ENCODE peak calls at places on chromosomes 4 and X, in seven cellular contexts. B is stomach, I is astrocyte, Y is lower lobe of right lung, H is spleen, Z is SK-N-SH, U is mucosa of descending colon. X is an unnamed sample. For H3K4me1, the result is how much of the 10 kb centered on the place peaks cover.

GRCh38 chrX:72297953-72298730 is 7.6 kb downstream of the CITED1 start:
- DNase-seq in B (no peak), I (no peak), Y (no peak), H (no peak), Z (peak), U (no peak), X (no peak)

GRCh38 chrX:34778961-34779360 is 121.9 kb upstream of the TMEM47 start:
- DNase-seq in B (no peak), I (peak), Y (no peak), H (no peak), Z (no peak), U (no peak), X (no peak)

GRCh38 chrX:76538860-76539259 is 111.3 kb downstream of the MAGEE1 start:
- DNase-seq in B (no peak), I (no peak), Y (no peak), H (no peak), Z (no peak), U (no peak), X (no peak)

GRCh38 chr4:4792516-4792915 is 66.9 kb upstream of the MSX1 start:
- DNase-seq in B (no peak), I (peak), Y (no peak), H (no peak), Z (no peak), U (no peak), X (no peak)

GRCh38 chr4:128879971-128880370 is 70.5 kb downstream of the JADE1 start:
- DNase-seq in B (no peak), I (no peak), Y (no peak), H (no peak), Z (no peak), U (no peak), X (no peak)

GRCh38 chr4:81724925-81725329 is 253.2 kb upstream of the RASGEF1B start:
- DNase-seq in B (peak), I (no peak), Y (peak), H (peak), Z (no peak), U (peak), X (peak)

GRCh38 chr4:70948665-70949284 is 44.7 kb upstream of the DCK start:
- DNase-seq in B (no peak), I (no peak), Y (no peak), H (no peak), Z (no peak), U (no peak), X (no peak)

GRCh38 chr4:6343950-6344408 is 74.3 kb downstream of the WFS1 start:
- DNase-seq in B (peak), I (peak), Y (peak), H (peak), Z (no peak), U (peak), X (no peak)

GRCh38 chr4:5955856-5956255 is 62.4 kb downstream of the C4orf50 start:
- DNase-seq in B (no peak), I (no peak), Y (no peak), H (no peak), Z (no peak), U (no peak), X (no peak)

GRCh38 chr4:153418581-153418980 is 47.6 kb upstream of the TMEM131L start:
- DNase-seq in B (no peak), I (no peak), Y (no peak), H (no peak), Z (peak), U (no peak), X (no peak)

GRCh38 chr4:9608300-9608699 is 164.1 kb downstream of the DEFB131A start:
- DNase-seq in B (no peak), I (no peak), Y (no peak), H (no peak), Z (no peak), U (no peak), X (no peak)

GRCh38 chr4:127400736-127401346 is 231.9 kb upstream of the INTU start:
- DNase-seq in B (peak), I (peak), Y (no peak), H (no peak), Z (peak), U (no peak), X (peak)

GRCh38 chr4:185311113-185311888 is 84.4 kb downstream of the LRP2BP start:
- DNase-seq in B (no peak), I (no peak), Y (no peak), H (no peak), Z (no peak), U (no peak), X (no peak)

GRCh38 chrX:3743821-3744439 is 30.5 kb upstream of the PRKX start:
- DNase-seq in B (no peak), I (no peak), Y (no peak), H (no peak), Z (no peak), U (no peak), X (no peak)

GRCh38 chrX:150405576-150405975 is 42.5 kb downstream of the MAMLD1 start:
- DNase-seq in B (no peak), I (no peak), Y (no peak), H (no peak), Z (no peak), U (no peak), X (no peak)

GRCh38 chr4:183328832-183329231 is 6.6 kb upstream of the CLDN24 start:
- DNase-seq in B (no peak), I (peak), Y (no peak), H (no peak), Z (no peak), U (no peak), X (no peak)

GRCh38 chr4:163166041-163166579 is 580 bp downstream of the NAF1 start:
- DNase-seq in B (peak), I (peak), Y (peak), H (peak), Z (peak), U (peak), X (peak)

GRCh38 chrX:103400931-103401330 is 24.6 kb downstream of the BEX3 start:
- DNase-seq in B (no peak), I (no peak), Y (no peak), H (no peak), Z (no peak), U (no peak), X (no peak)

GRCh38 chr4:40940317-40940720 is 190.6 kb downstream of the NSUN7 start:
- DNase-seq in B (no peak), I (no peak), Y (no peak), H (no peak), Z (no peak), U (no peak), X (peak)

GRCh38 chr4:176508780-176509331 is 189.1 kb downstream of the SPCS3 start:
- DNase-seq in B (no peak), I (no peak), Y (no peak), H (no peak), Z (no peak), U (no peak), X (no peak)

GRCh38 chrX:109372716-109373115 is 109.2 kb downstream of the GUCY2F start:
- DNase-seq in B (no peak), I (no peak), Y (no peak), H (no peak), Z (no peak), U (no peak), X (no peak)

GRCh38 chr4:172707622-172708021 is 461.0 kb upstream of the GALNT7 start:
- DNase-seq in B (no peak), I (no peak), Y (no peak), H (no peak), Z (no peak), U (no peak), X (no peak)

GRCh38 chr4:15779336-15779735 is 1.2 kb downstream of the CD38 start:
- DNase-seq in B (no peak), I (peak), Y (peak), H (no peak), Z (peak), U (no peak), X (peak)

GRCh38 chr4:163048447-163048846 is 118.2 kb downstream of the NAF1 start:
- DNase-seq in B (peak), I (peak), Y (no peak), H (no peak), Z (peak), U (no peak), X (no peak)

GRCh38 chr4:182246401-182247205 is 3.4 kb downstream of the TENM3 start:
- DNase-seq in B (no peak), I (peak), Y (no peak), H (no peak), Z (no peak), U (no peak), X (no peak)

GRCh38 chrX:2425281-2426071 is 75.3 kb downstream of the DHRSX start:
- DNase-seq in B (no peak), I (peak), Y (no peak), H (no peak), Z (no peak), U (no peak), X (no peak)
- TF ChIP-seq CTCF in B (no peak), I (no peak), Y (no peak), H (no peak), Z (no peak), U (no peak), X (no peak)

DNA sequence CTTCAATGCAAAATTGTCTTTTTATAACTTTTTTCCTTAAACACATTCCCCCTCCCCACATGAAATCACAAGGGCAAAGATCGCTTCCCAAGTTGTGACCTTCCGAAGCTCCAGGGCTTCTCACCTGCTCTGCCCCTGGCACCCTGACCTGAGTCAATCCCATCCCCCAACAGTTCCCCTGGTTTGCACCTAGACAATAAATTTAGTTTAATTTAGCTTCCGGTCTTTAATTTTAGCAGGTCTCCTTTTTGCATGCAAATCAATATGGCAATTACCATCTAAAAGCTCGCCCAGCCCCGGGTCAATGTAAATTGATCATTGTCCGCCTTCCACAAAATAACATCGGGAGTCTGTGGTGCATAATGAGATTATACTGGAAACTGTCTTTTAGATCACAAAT is 6.8 kb downstream of the BCOR start:
- DNase-seq in B (no peak), I (no peak), Y (no peak), H (peak), Z (no peak), U (peak), X (no peak)
- H3K4me1 ChIP-seq in B (half or more), I (under half), Y (under half), H (half or more), Z (under half), U (under half), X (half or more)

GRCh38 chr4:880684-881405 is 51.3 kb downstream of the GAK start:
- DNase-seq in B (no peak), I (no peak), Y (no peak), H (no peak), Z (no peak), U (no peak), X (no peak)
- TF ChIP-seq CTCF in B (no peak), I (no peak), Y (no peak), H (no peak), Z (no peak), U (no peak), X (no peak)

GRCh38 chr4:38858097-38858420 is 1.4 kb upstream of the TLR6 start:
- DNase-seq in B (no peak), I (no peak), Y (no peak), H (no peak), Z (no peak), U (no peak), X (no peak)

GRCh38 chr4:38857354-38858096 is 908 bp upstream of the TLR6 start:
- DNase-seq in B (no peak), I (peak), Y (no peak), H (no peak), Z (no peak), U (no peak), X (peak)

GRCh38 chr4:38855466-38855865 is 1.2 kb downstream of the TLR6 start:
- DNase-seq in B (no peak), I (no peak), Y (no peak), H (no peak), Z (no peak), U (no peak), X (no peak)

GRCh38 chr4:38856046-38856445 is 571 bp downstream of the TLR6 start:
- DNase-seq in B (no peak), I (no peak), Y (peak), H (no peak), Z (no peak), U (no peak), X (no peak)

GRCh38 chr4:38856524-38857337 is at the start of gene TLR6:
- DNase-seq in B (peak), I (no peak), Y (no peak), H (no peak), Z (peak), U (no peak), X (no peak)
- H3K4me1 ChIP-seq in B (under half), I (under half), Y (under half), H (half or more), Z (under half), U (under half), X (under half)

DNA sequence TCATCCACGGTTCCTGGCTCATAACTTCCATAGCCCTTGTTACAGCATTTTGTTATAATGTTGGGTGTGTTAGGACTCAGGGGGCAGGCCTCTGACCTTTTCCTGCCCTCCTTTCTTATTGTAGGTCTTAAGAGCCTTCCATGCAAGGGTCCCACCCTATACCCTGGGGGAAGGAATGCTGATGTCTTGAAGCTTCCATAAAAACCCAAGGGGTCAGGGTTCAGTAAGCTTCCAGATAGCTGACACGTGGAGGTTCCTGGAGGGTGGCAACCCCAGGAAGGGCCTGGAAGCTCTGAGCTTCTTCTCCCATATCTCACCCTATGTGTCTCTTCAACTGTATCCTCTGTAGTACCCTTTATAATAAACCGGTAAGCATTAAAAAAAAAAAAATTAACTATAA is 29.6 kb downstream of the ATP11C start:
- DNase-seq in B (no peak), I (no peak), Y (no peak), H (no peak), Z (no peak), U (no peak), X (no peak)
- TF ChIP-seq CTCF in B (no peak), I (no peak), Y (no peak), H (no peak), Z (no peak), U (no peak), X (no peak)

GRCh38 chr4:77859256-77859655 is 3.4 kb upstream of the MRPL1 start:
- DNase-seq in B (peak), I (no peak), Y (no peak), H (no peak), Z (no peak), U (no peak), X (no peak)

GRCh38 chr4:77852892-77853495 is 9.6 kb upstream of the MRPL1 start:
- DNase-seq in B (no peak), I (no peak), Y (no peak), H (no peak), Z (no peak), U (no peak), X (no peak)

GRCh38 chr4:77854431-77855111 is 8.1 kb upstream of the MRPL1 start:
- DNase-seq in B (no peak), I (no peak), Y (no peak), H (no peak), Z (no peak), U (no peak), X (no peak)

GRCh38 chr4:77861500-77861899 is 1.1 kb upstream of the MRPL1 start:
- DNase-seq in B (no peak), I (peak), Y (no peak), H (no peak), Z (no peak), U (no peak), X (no peak)

DNA sequence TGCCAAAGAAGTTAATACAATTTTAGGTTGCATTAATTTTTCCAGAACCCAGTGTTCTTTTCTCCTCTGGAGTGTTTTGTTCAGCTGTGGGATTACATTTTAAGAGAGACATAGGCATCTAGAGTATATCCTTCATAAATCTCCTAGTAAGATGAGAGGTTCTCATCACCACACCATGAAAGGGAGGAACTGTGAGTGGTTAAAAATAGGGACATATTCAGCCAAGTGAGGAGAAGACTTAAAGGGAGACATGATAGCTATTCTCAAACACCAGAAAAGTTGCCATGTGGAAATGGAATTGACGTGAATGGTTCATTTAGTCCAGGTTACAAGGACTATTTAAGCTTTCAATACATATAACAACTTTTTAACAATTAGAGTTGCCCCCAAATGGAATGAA is 6.5 kb upstream of the MRPL1 start:
- DNase-seq in B (no peak), I (no peak), Y (no peak), H (no peak), Z (no peak), U (no peak), X (no peak)
- H3K4me1 ChIP-seq in B (under half), I (under half), Y (under half), H (half or more), Z (under half), U (under half), X (under half)

DNA sequence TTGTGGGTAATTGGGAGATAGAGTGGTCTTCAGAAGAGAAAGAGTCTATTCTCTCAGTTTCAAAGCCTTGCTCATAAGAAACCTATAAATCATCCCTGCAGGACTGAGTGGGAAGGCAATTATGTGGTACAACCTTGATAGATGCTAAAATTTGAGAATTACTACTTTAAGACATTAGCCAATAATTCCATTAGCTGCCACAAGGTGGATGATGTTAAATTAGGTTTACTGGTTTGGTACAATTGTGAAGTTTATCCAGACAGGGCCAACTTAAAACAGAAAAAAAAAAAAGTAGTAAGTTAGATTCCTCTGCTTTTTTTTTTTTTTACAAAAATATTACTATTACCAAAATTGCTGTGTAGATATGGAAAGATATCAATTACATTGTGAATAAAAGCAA is 73.2 kb upstream of the AMOT start:
- DNase-seq in B (no peak), I (no peak), Y (no peak), H (no peak), Z (no peak), U (no peak), X (no peak)
- TF ChIP-seq CTCF in B (no peak), I (no peak), Y (no peak), H (no peak), Z (peak), U (no peak), X (no peak)

GRCh38 chrX:65707153-65707552 is 39.7 kb downstream of the MSN start:
- DNase-seq in B (no peak), I (no peak), Y (no peak), H (no peak), Z (no peak), U (no peak), X (no peak)
- H3K4me1 ChIP-seq in B (under half), I (under half), Y (under half), H (half or more), Z (under half), U (under half), X (half or more)

GRCh38 chr4:98199247-98199646 is 56.0 kb upstream of the STPG2 start:
- DNase-seq in B (no peak), I (no peak), Y (no peak), H (no peak), Z (no peak), U (no peak), X (peak)
- TF ChIP-seq CTCF in B (no peak), I (no peak), Y (no peak), H (no peak), Z (no peak), U (no peak), X (peak)

X was measured in left ventricle myocardium inferior.